ENCODE peak calls at places on chromosomes 12 and 14, in four cellular contexts. Z is H9, V is IMR-90, P is H1. Y is an unnamed sample.

GRCh38 chr14:61470261-61470953 is 149.0 kb downstream of the PRKCH start:
- DNase-seq in Z (peak), V (peak), P (no peak), Y (peak)

GRCh38 chr14:55051426-55052258 is at the start of gene MAPK1IP1L:
- DNase-seq in Z (peak), V (peak), P (peak), Y (peak)

GRCh38 chr14:69573841-69574265 is 818 bp downstream of the CCDC177 start:
- DNase-seq in Z (peak), V (no peak), P (no peak), Y (peak)

GRCh38 chr12:6200266-6201198 is at the start of gene CD9:
- DNase-seq in Z (peak), V (no peak), P (no peak), Y (peak)

GRCh38 chr14:24136684-24137528 is 912 bp downstream of the PSME1 start:
- DNase-seq in Z (no peak), V (no peak), P (no peak), Y (no peak)

GRCh38 chr12:116053479-116054195 is 223.9 kb downstream of the MED13L start:
- DNase-seq in Z (no peak), V (peak), P (no peak), Y (no peak)

GRCh38 chr12:12975322-12976077 is 23.5 kb upstream of the GPRC5D start:
- DNase-seq in Z (peak), V (peak), P (no peak), Y (peak)

GRCh38 chr14:65069874-65070709 is 32.2 kb downstream of the MAX start:
- DNase-seq in Z (no peak), V (no peak), P (no peak), Y (no peak)

GRCh38 chr14:74255281-74255680 is 16.0 kb downstream of the VSX2 start:
- DNase-seq in Z (no peak), V (no peak), P (no peak), Y (no peak)

GRCh38 chr12:4281173-4281654 is 7.7 kb downstream of the CCND2 start:
- DNase-seq in Z (no peak), V (no peak), P (no peak), Y (no peak)

GRCh38 chr12:54374555-54375257 is 9.8 kb downstream of the ZNF385A start:
- DNase-seq in Z (no peak), V (no peak), P (no peak), Y (no peak)

GRCh38 chr14:39469094-39469710 is 37.0 kb upstream of the FBXO33 start:
- DNase-seq in Z (peak), V (no peak), P (peak), Y (peak)

DNA sequence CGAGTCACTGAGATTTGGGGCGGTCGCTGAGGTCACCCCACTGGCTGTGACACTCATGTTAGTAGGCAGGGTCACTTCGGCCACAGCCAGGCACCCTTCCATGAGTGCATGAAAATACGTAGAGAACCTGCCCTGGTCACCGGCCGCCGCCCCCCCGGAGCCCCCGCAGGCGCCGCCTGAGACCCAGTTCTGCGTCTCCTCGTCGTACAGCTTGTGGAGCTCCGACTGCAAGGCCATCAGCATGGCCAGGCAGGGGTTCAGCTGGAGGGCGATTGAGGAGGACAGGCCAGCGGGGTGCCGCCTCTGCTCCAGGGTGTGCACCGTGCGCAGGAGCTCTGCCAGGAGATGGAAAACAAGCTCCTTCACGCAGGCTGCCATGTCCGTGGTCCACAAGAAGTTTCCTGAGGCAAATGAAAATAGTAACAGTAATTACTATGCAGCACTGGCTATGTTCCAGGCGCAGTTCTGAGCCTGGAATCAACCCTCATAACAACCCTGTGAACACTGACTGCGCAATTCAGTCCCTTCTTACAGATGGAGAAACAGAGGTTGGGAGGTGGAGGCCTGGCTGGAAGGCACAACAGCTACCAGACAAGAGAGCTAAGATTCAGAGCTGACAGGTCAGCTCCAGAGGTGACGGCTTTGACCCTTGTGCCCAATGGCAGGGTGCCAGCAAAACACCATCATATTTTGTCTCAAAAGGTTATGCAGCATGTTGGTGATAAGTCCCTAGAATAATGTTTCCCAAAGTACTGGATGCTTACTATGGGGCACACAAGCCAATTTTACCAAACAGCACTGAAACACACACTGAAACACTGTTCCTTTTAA is 59.9 kb downstream of the TRAFD1 start:
- DNase-seq in Z (no peak), V (no peak), P (no peak), Y (no peak)
- H3K56ac ChIP-seq in Z (no peak), V (no peak), P (no peak), Y (no peak)

GRCh38 chr12:19130224-19131019 is 889 bp downstream of the PLEKHA5 start:
- DNase-seq in Z (peak), V (no peak), P (no peak), Y (peak)
- H3K56ac ChIP-seq in Z (no peak), V (peak), P (peak), Y (peak)

GRCh38 chr12:93377252-93377542 is 528 bp upstream of the NUDT4 start:
- DNase-seq in Z (no peak), V (no peak), P (no peak), Y (no peak)

GRCh38 chr12:93370947-93371346 is 6.8 kb upstream of the NUDT4 start:
- DNase-seq in Z (peak), V (no peak), P (peak), Y (peak)

GRCh38 chr12:93376436-93377251 is 1.1 kb upstream of the NUDT4 start:
- DNase-seq in Z (peak), V (peak), P (no peak), Y (peak)

GRCh38 chr12:93375906-93376305 is 1.8 kb upstream of the NUDT4 start:
- DNase-seq in Z (no peak), V (no peak), P (no peak), Y (no peak)

DNA sequence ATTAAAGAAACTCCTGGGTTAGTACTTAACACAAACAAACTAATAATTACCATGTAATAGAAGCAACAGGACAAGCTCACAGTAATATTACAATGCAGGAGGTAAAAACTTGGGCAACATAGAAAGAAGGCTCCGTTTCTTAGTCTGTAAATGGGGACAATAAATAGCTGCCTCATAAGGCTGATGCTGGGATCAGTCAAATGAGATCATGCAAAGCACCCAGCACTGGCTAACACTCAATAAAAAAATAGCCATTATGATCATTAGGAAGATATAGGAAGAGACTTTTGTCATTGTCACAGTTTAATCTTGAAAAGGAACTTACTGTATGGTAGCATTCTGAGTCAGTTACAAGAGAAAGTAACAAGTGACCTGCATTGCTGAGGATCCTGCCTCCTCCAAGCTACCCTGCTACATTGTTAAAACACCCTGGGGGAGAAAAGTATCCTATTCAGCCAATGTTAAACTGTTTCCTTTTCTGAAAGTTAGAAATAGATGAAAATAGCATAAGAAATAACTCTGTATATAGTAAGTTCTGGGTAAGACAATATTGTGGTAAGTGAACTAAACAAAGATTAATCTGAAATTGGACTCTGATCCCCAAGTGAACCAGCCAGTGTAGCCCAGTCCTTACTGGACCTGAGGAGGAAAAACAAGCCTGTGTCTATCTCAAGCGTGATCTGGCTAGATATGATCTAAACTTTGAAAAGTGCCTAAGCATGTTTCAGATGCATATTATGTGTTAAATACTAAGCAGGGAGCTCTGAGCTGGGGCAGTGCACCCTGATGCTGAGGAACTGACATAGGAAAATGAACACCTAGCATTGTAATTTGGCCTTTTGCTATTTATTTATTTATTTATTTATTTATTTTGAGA is 3.6 kb upstream of the NUDT4 start:
- DNase-seq in Z (no peak), V (no peak), P (no peak), Y (peak)
- H3K56ac ChIP-seq in Z (no peak), V (no peak), P (no peak), Y (no peak)

GRCh38 chr14:101379842-101380241 is 181.5 kb upstream of the DIO3 start:
- DNase-seq in Z (no peak), V (no peak), P (no peak), Y (no peak)
- H3K56ac ChIP-seq in Z (no peak), V (no peak), P (no peak), Y (no peak)

DNA sequence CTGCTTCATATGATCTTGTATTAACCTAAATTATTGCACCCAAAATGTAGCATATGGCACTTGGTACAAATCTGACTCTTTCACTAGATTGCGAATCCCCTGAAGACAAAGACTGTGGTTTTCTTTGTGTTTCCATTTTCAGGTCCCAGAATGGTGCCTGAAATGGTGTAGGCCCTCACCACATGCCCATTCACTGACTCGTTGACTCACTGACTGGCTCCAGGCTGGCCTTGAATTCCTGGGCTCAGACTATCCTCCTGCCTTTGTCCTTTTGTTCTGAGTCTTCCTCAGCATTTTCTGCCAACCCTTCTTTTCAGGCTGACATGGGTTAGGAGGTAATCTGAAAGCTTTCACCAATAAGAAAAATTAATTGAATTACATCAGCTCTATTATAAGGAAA is 368.7 kb upstream of the GARIN6 start:
- DNase-seq in Z (no peak), V (no peak), P (peak), Y (peak)
- H3K56ac ChIP-seq in Z (no peak), V (no peak), P (no peak), Y (no peak)

GRCh38 chr14:36394593-36394992 is 74.2 kb upstream of the MBIP start:
- DNase-seq in Z (no peak), V (no peak), P (no peak), Y (no peak)
- H3K56ac ChIP-seq in Z (no peak), V (no peak), P (no peak), Y (no peak)

GRCh38 chr12:91155990-91156389 is 26.6 kb downstream of the DCN start:
- DNase-seq in Z (no peak), V (no peak), P (no peak), Y (no peak)
- H3K56ac ChIP-seq in Z (no peak), V (no peak), P (no peak), Y (no peak)

DNA sequence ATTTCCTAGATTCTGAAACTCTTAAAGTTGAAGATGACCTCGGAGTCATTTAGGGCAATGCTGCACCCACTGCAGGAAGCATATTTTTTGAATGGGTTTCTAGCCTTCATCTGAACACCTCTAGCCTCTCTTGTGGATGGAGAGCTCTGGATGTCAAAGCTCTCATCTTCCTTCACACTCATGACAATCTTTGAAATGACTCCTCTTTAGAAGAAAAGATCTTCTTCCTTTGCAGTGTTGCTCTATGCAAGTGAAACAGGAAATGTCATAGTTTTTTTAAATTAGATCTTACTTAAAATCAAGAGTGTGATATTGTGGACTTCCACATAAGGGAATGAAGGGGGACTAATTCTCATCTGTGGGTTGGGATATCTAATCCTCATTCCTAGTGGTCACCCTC is 86.3 kb upstream of the GRIP1 start:
- DNase-seq in Z (no peak), V (no peak), P (no peak), Y (no peak)
- H3K56ac ChIP-seq in Z (no peak), V (no peak), P (no peak), Y (no peak)

Y was measured in mesendoderm.